ENCODE peak calls at places on chromosomes 7 and 10, in ten cellular contexts. One of them, this sample, is unnamed.
A peak's percentile ranks its signal among the peaks of the same experiment; 100 is the strongest.

GRCh38 chr10:34255075-34255474 is 560.0 kb downstream of the PARD3 start:
- DNase-seq in OCI-LY7: no peak
- DNase-seq in GM23338: no peak
- DNase-seq in hepatocyte: no peak
- DNase-seq in HepG2: no peak
- DNase-seq in fibroblast of lung: no peak
- DNase-seq in astrocyte: no peak
- DNase-seq in neural progenitor cell: no peak
- DNase-seq in GM12878: no peak
- DNase-seq in HCT116: no peak
- DNase-seq in this sample: no peak

GRCh38 chr7:157500171-157500960 is 163.6 kb downstream of the DNAJB6 start:
- DNase-seq in fibroblast of lung: no peak
- DNase-seq in neural progenitor cell: no peak
- DNase-seq in HCT116: no peak
- DNase-seq in HepG2: no peak
- DNase-seq in GM12878: no peak
- DNase-seq in hepatocyte: no peak
- DNase-seq in GM23338: peak; percentile 32
- DNase-seq in OCI-LY7: no peak
- DNase-seq in astrocyte: no peak
- DNase-seq in this sample: no peak

GRCh38 chr7:18494821-18495408 is 634 bp upstream of the HDAC9 start:
- DNase-seq in neural progenitor cell: no peak
- DNase-seq in HepG2: no peak
- DNase-seq in astrocyte: peak; percentile 78
- DNase-seq in fibroblast of lung: no peak
- DNase-seq in HCT116: no peak
- DNase-seq in GM12878: no peak
- DNase-seq in OCI-LY7: no peak
- DNase-seq in GM23338: peak; percentile 15
- DNase-seq in hepatocyte: no peak
- DNase-seq in this sample: peak; percentile 39

GRCh38 chr7:82210422-82211184 is 233.0 kb downstream of the CACNA2D1 start:
- DNase-seq in OCI-LY7: no peak
- DNase-seq in HCT116: no peak
- DNase-seq in GM12878: no peak
- DNase-seq in fibroblast of lung: peak; percentile 3
- DNase-seq in GM23338: no peak
- DNase-seq in neural progenitor cell: no peak
- DNase-seq in HepG2: no peak
- DNase-seq in astrocyte: no peak
- DNase-seq in hepatocyte: no peak
- DNase-seq in this sample: no peak

GRCh38 chr7:8154290-8154689 is 107.7 kb downstream of the ICA1 start:
- DNase-seq in HCT116: no peak
- DNase-seq in GM12878: no peak
- DNase-seq in fibroblast of lung: no peak
- DNase-seq in GM23338: no peak
- DNase-seq in neural progenitor cell: no peak
- DNase-seq in hepatocyte: no peak
- DNase-seq in astrocyte: no peak
- DNase-seq in HepG2: no peak
- DNase-seq in OCI-LY7: no peak
- DNase-seq in this sample: no peak

GRCh38 chr7:1288996-1289551 is 56.4 kb downstream of the UNCX start:
- DNase-seq in OCI-LY7: no peak
- DNase-seq in HCT116: no peak
- DNase-seq in neural progenitor cell: no peak
- DNase-seq in astrocyte: no peak
- DNase-seq in hepatocyte: no peak
- DNase-seq in GM12878: no peak
- DNase-seq in GM23338: no peak
- DNase-seq in HepG2: no peak
- DNase-seq in fibroblast of lung: no peak
- DNase-seq in this sample: no peak

GRCh38 chr7:104264281-104264680 is 56.5 kb upstream of the ORC5 start:
- DNase-seq in OCI-LY7: no peak
- DNase-seq in GM12878: no peak
- DNase-seq in fibroblast of lung: peak; percentile 45
- DNase-seq in HepG2: no peak
- DNase-seq in astrocyte: peak; percentile 36
- DNase-seq in HCT116: no peak
- DNase-seq in GM23338: no peak
- DNase-seq in neural progenitor cell: no peak
- DNase-seq in hepatocyte: no peak
- DNase-seq in this sample: no peak

GRCh38 chr7:17560966-17561365 is 262.5 kb downstream of the AHR start:
- DNase-seq in fibroblast of lung: no peak
- DNase-seq in hepatocyte: no peak
- DNase-seq in HCT116: no peak
- DNase-seq in HepG2: no peak
- DNase-seq in OCI-LY7: no peak
- DNase-seq in GM23338: no peak
- DNase-seq in neural progenitor cell: no peak
- DNase-seq in GM12878: no peak
- DNase-seq in astrocyte: no peak
- DNase-seq in this sample: no peak

GRCh38 chr10:44297963-44298362 is 86.9 kb downstream of the CXCL12 start:
- DNase-seq in astrocyte: no peak
- DNase-seq in neural progenitor cell: peak; percentile 20
- DNase-seq in GM12878: no peak
- DNase-seq in hepatocyte: no peak
- DNase-seq in GM23338: peak; percentile 51
- DNase-seq in HepG2: no peak
- DNase-seq in fibroblast of lung: no peak
- DNase-seq in HCT116: no peak
- DNase-seq in OCI-LY7: no peak
- DNase-seq in this sample: no peak

GRCh38 chr10:130045091-130045652 is 65.5 kb downstream of the C10orf143 start:
- DNase-seq in GM12878: no peak
- DNase-seq in fibroblast of lung: no peak
- DNase-seq in GM23338: peak; percentile 80
- DNase-seq in HepG2: no peak
- DNase-seq in hepatocyte: no peak
- DNase-seq in HCT116: peak; percentile 18
- DNase-seq in astrocyte: no peak
- DNase-seq in neural progenitor cell: peak; percentile 63
- DNase-seq in OCI-LY7: no peak
- DNase-seq in this sample: no peak

GRCh38 chr10:99125879-99126278 is 109.8 kb downstream of the HPSE2 start:
- DNase-seq in hepatocyte: no peak
- DNase-seq in GM12878: no peak
- DNase-seq in GM23338: no peak
- DNase-seq in astrocyte: no peak
- DNase-seq in HepG2: no peak
- DNase-seq in OCI-LY7: no peak
- DNase-seq in HCT116: no peak
- DNase-seq in neural progenitor cell: no peak
- DNase-seq in fibroblast of lung: no peak
- DNase-seq in this sample: no peak

GRCh38 chr10:3850999-3851937 is 66.3 kb upstream of the KLF6 start:
- DNase-seq in GM23338: no peak
- DNase-seq in HCT116: peak; percentile 43
- DNase-seq in hepatocyte: peak; percentile 67
- DNase-seq in HepG2: peak; percentile 66
- DNase-seq in neural progenitor cell: no peak
- DNase-seq in fibroblast of lung: peak; percentile 87
- DNase-seq in astrocyte: peak; percentile 93
- DNase-seq in OCI-LY7: peak; percentile 54
- DNase-seq in GM12878: peak; percentile 72
- DNase-seq in this sample: no peak

GRCh38 chr7:55252386-55252785 is 112.8 kb upstream of the LANCL2 start:
- DNase-seq in astrocyte: no peak
- DNase-seq in fibroblast of lung: no peak
- DNase-seq in HCT116: no peak
- DNase-seq in neural progenitor cell: no peak
- DNase-seq in hepatocyte: no peak
- DNase-seq in GM12878: no peak
- DNase-seq in GM23338: no peak
- DNase-seq in OCI-LY7: no peak
- DNase-seq in HepG2: no peak
- DNase-seq in this sample: no peak

GRCh38 chr10:116688241-116688711 is 54.1 kb downstream of the HSPA12A start:
- DNase-seq in hepatocyte: peak; percentile 23
- DNase-seq in GM23338: peak; percentile 25
- DNase-seq in neural progenitor cell: no peak
- DNase-seq in astrocyte: peak; percentile 81
- DNase-seq in OCI-LY7: no peak
- DNase-seq in GM12878: no peak
- DNase-seq in fibroblast of lung: peak; percentile 63
- DNase-seq in HepG2: no peak
- DNase-seq in HCT116: no peak
- DNase-seq in this sample: no peak

DNA sequence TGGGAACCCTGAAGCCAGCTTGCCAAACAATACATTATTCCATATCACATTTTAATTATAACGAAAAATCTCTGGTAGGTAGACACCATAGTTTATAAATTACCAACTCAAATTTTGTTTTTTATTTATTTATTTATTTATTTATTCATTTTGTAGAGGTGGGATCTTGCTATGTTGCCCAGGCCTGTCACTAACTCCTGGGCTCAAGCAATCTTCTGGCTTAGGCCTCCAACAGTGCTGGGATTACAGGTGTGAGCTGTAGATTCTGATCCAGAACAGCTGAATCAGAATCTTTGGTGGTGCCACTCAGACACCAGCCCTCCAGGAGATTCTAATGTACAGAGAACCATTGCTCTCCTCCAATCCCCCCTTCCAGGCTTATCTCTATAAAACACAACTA is 1.7 kb downstream of the PON2 start:
- DNase-seq in hepatocyte: no peak
- DNase-seq in HepG2: no peak
- DNase-seq in fibroblast of lung: no peak
- DNase-seq in neural progenitor cell: no peak
- DNase-seq in GM23338: no peak
- DNase-seq in GM12878: no peak
- DNase-seq in astrocyte: no peak
- DNase-seq in HCT116: no peak
- DNase-seq in OCI-LY7: no peak
- DNase-seq in this sample: no peak
- H3K79me2 ChIP-seq in hepatocyte: peaks cover 52% of the 10 kb centered on the region
- H3K79me2 ChIP-seq in HepG2: peaks cover 52% of the 10 kb centered on the region
- H3K79me2 ChIP-seq in fibroblast of lung: peaks cover 6% of the 10 kb centered on the region
- H3K79me2 ChIP-seq in neural progenitor cell: peaks cover 58% of the 10 kb centered on the region
- H3K79me2 ChIP-seq in GM23338: peaks cover 22% of the 10 kb centered on the region
- H3K79me2 ChIP-seq in GM12878: no peaks in the 10 kb centered on the region
- H3K79me2 ChIP-seq in astrocyte: peaks cover 40% of the 10 kb centered on the region
- H3K79me2 ChIP-seq in HCT116: peaks cover 12% of the 10 kb centered on the region
- H3K79me2 ChIP-seq in OCI-LY7: no peaks in the 10 kb centered on the region
- H3K79me2 ChIP-seq in this sample: peaks cover 10% of the 10 kb centered on the region

GRCh38 chr10:69319911-69320316 is 41.6 kb downstream of the HK1 start:
- DNase-seq in HepG2: no peak
- DNase-seq in HCT116: no peak
- DNase-seq in GM23338: no peak
- DNase-seq in hepatocyte: no peak
- DNase-seq in OCI-LY7: no peak
- DNase-seq in GM12878: no peak
- DNase-seq in fibroblast of lung: no peak
- DNase-seq in neural progenitor cell: no peak
- DNase-seq in astrocyte: no peak
- DNase-seq in this sample: no peak
- H3K79me2 ChIP-seq in HepG2: no peaks in the 10 kb centered on the region
- H3K79me2 ChIP-seq in HCT116: peaks cover 43% of the 10 kb centered on the region
- H3K79me2 ChIP-seq in GM23338: peaks cover 62% of the 10 kb centered on the region
- H3K79me2 ChIP-seq in hepatocyte: peaks cover 61% of the 10 kb centered on the region
- H3K79me2 ChIP-seq in OCI-LY7: peaks cover 12% of the 10 kb centered on the region
- H3K79me2 ChIP-seq in GM12878: peaks cover 53% of the 10 kb centered on the region
- H3K79me2 ChIP-seq in fibroblast of lung: peaks cover 58% of the 10 kb centered on the region
- H3K79me2 ChIP-seq in neural progenitor cell: peaks cover 58% of the 10 kb centered on the region
- H3K79me2 ChIP-seq in astrocyte: peaks cover 62% of the 10 kb centered on the region
- H3K79me2 ChIP-seq in this sample: peaks cover 3% of the 10 kb centered on the region

GRCh38 chr10:14562615-14563214 is 212.0 kb downstream of the FAM107B start:
- DNase-seq in GM23338: no peak
- DNase-seq in OCI-LY7: no peak
- DNase-seq in HepG2: no peak
- DNase-seq in HCT116: no peak
- DNase-seq in fibroblast of lung: no peak
- DNase-seq in GM12878: no peak
- DNase-seq in neural progenitor cell: no peak
- DNase-seq in astrocyte: no peak
- DNase-seq in hepatocyte: no peak
- DNase-seq in this sample: no peak

GRCh38 chr10:14562197-14562596 is 212.5 kb downstream of the FAM107B start:
- DNase-seq in fibroblast of lung: no peak
- DNase-seq in hepatocyte: no peak
- DNase-seq in OCI-LY7: no peak
- DNase-seq in astrocyte: no peak
- DNase-seq in GM12878: no peak
- DNase-seq in HepG2: no peak
- DNase-seq in HCT116: no peak
- DNase-seq in GM23338: no peak
- DNase-seq in neural progenitor cell: no peak
- DNase-seq in this sample: no peak

GRCh38 chr10:14564268-14564744 is 210.4 kb downstream of the FAM107B start:
- DNase-seq in astrocyte: no peak
- DNase-seq in neural progenitor cell: no peak
- DNase-seq in hepatocyte: no peak
- DNase-seq in OCI-LY7: no peak
- DNase-seq in GM23338: no peak
- DNase-seq in HCT116: no peak
- DNase-seq in fibroblast of lung: no peak
- DNase-seq in GM12878: no peak
- DNase-seq in HepG2: no peak
- DNase-seq in this sample: no peak

GRCh38 chr10:14565199-14565598 is 209.5 kb downstream of the FAM107B start:
- DNase-seq in GM23338: no peak
- DNase-seq in HepG2: no peak
- DNase-seq in hepatocyte: no peak
- DNase-seq in neural progenitor cell: no peak
- DNase-seq in GM12878: no peak
- DNase-seq in HCT116: no peak
- DNase-seq in astrocyte: no peak
- DNase-seq in OCI-LY7: no peak
- DNase-seq in fibroblast of lung: no peak
- DNase-seq in this sample: no peak

GRCh38 chr10:14563359-14563758 is 211.3 kb downstream of the FAM107B start:
- DNase-seq in hepatocyte: no peak
- DNase-seq in OCI-LY7: no peak
- DNase-seq in fibroblast of lung: no peak
- DNase-seq in neural progenitor cell: no peak
- DNase-seq in GM12878: no peak
- DNase-seq in astrocyte: no peak
- DNase-seq in HepG2: no peak
- DNase-seq in HCT116: no peak
- DNase-seq in GM23338: no peak
- DNase-seq in this sample: no peak
- H3K79me2 ChIP-seq in hepatocyte: peaks cover 93% of the 10 kb centered on the region
- H3K79me2 ChIP-seq in OCI-LY7: peaks cover 100% of the 10 kb centered on the region
- H3K79me2 ChIP-seq in fibroblast of lung: peaks cover 56% of the 10 kb centered on the region
- H3K79me2 ChIP-seq in neural progenitor cell: peaks cover 13% of the 10 kb centered on the region
- H3K79me2 ChIP-seq in GM12878: peaks cover 56% of the 10 kb centered on the region
- H3K79me2 ChIP-seq in astrocyte: peaks cover 44% of the 10 kb centered on the region
- H3K79me2 ChIP-seq in HepG2: peaks cover 19% of the 10 kb centered on the region
- H3K79me2 ChIP-seq in HCT116: no peaks in the 10 kb centered on the region
- H3K79me2 ChIP-seq in GM23338: peaks cover 23% of the 10 kb centered on the region
- H3K79me2 ChIP-seq in this sample: peaks cover 95% of the 10 kb centered on the region

DNA sequence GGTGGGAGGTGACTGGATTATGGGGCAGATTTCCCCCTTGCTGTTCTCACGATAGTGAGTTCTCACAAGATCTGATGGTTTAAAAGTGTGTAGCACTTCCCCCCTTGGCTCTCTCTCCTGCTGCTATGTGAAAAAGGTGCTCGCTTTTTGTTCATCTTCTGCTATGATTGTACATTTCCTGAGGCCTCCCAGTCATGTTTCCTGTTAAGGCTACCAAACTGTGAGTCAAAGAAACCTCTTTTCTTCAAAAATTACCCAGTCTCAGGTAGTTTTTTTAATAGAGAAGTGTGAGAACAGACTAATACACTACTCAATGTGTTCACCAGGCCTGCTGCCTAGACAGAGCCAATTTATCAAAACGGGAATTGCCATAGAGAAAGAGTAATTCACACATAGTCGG is 49.7 kb downstream of the SDHAF3 start:
- DNase-seq in OCI-LY7: no peak
- DNase-seq in hepatocyte: no peak
- DNase-seq in GM12878: no peak
- DNase-seq in HCT116: no peak
- DNase-seq in fibroblast of lung: no peak
- DNase-seq in neural progenitor cell: no peak
- DNase-seq in HepG2: no peak
- DNase-seq in GM23338: no peak
- DNase-seq in astrocyte: no peak
- DNase-seq in this sample: no peak
- H3K79me2 ChIP-seq in OCI-LY7: no peaks in the 10 kb centered on the region
- H3K79me2 ChIP-seq in hepatocyte: peaks cover 2% of the 10 kb centered on the region
- H3K79me2 ChIP-seq in GM12878: no peaks in the 10 kb centered on the region
- H3K79me2 ChIP-seq in HCT116: peaks cover 59% of the 10 kb centered on the region
- H3K79me2 ChIP-seq in fibroblast of lung: no peaks in the 10 kb centered on the region
- H3K79me2 ChIP-seq in neural progenitor cell: peaks cover 46% of the 10 kb centered on the region
- H3K79me2 ChIP-seq in HepG2: peaks cover 5% of the 10 kb centered on the region
- H3K79me2 ChIP-seq in GM23338: peaks cover 61% of the 10 kb centered on the region
- H3K79me2 ChIP-seq in astrocyte: no peaks in the 10 kb centered on the region
- H3K79me2 ChIP-seq in this sample: no peaks in the 10 kb centered on the region